ENCODE peak calls at places on chromosomes 6 and 20, in six cellular contexts. I is brain microvascular endothelial cell, X is GM12878, T is left lung, N is mammary epithelial cell, J is nephron progenitor cell. Z is an unnamed sample.

GRCh38 chr6:108562503-108562993 is 1.8 kb downstream of the FOXO3 start:
- DNase-seq in I (peak), X (no peak), T (peak), N (peak), J (peak), Z (no peak)

GRCh38 chr6:168314948-168315347 is 4.6 kb downstream of the DACT2 start:
- DNase-seq in I (no peak), X (no peak), T (no peak), N (no peak), J (peak), Z (no peak)

GRCh38 chr6:6834356-6835342 is 246.1 kb downstream of the LY86 start:
- DNase-seq in I (no peak), X (no peak), T (peak), N (peak), J (no peak), Z (no peak)

GRCh38 chr6:32107447-32107846 is 1.7 kb downstream of the TNXB start:
- DNase-seq in I (no peak), X (no peak), T (no peak), N (no peak), J (no peak), Z (no peak)

GRCh38 chr6:31821301-31822037 is 6.1 kb upstream of the HSPA1B start:
- DNase-seq in I (no peak), X (no peak), T (peak), N (peak), J (peak), Z (peak)

GRCh38 chr6:153949606-153950005 is 89.4 kb upstream of the OPRM1 start:
- DNase-seq in I (no peak), X (no peak), T (no peak), N (no peak), J (no peak), Z (no peak)

GRCh38 chr20:6533828-6534388 is 233.6 kb upstream of the BMP2 start:
- DNase-seq in I (peak), X (no peak), T (no peak), N (peak), J (no peak), Z (no peak)

GRCh38 chr6:11380549-11380948 is 148.1 kb upstream of the NEDD9 start:
- DNase-seq in I (no peak), X (no peak), T (no peak), N (no peak), J (no peak), Z (no peak)

GRCh38 chr6:108951351-108951953 is 103.2 kb downstream of the ARMC2 start:
- DNase-seq in I (no peak), X (no peak), T (no peak), N (no peak), J (no peak), Z (no peak)

GRCh38 chr6:106102034-106102433 is 15.9 kb downstream of the PRDM1 start:
- DNase-seq in I (no peak), X (peak), T (no peak), N (no peak), J (no peak), Z (no peak)

GRCh38 chr6:119079288-119079809 is 885 bp upstream of the FAM184A start:
- DNase-seq in I (peak), X (no peak), T (no peak), N (peak), J (no peak), Z (no peak)

GRCh38 chr6:22656696-22657340 is 87.5 kb downstream of the HDGFL1 start:
- DNase-seq in I (no peak), X (no peak), T (no peak), N (no peak), J (no peak), Z (no peak)

GRCh38 chr20:56391596-56392281 is at the start of gene AURKA:
- DNase-seq in I (no peak), X (no peak), T (no peak), N (no peak), J (peak), Z (no peak)

GRCh38 chr6:27168586-27169443 is 78.7 kb upstream of the PRSS16 start:
- DNase-seq in I (peak), X (no peak), T (no peak), N (peak), J (no peak), Z (no peak)

GRCh38 chr6:6725120-6725833 is 136.8 kb downstream of the LY86 start:
- DNase-seq in I (no peak), X (no peak), T (no peak), N (no peak), J (no peak), Z (no peak)

GRCh38 chr6:134732761-134733160 is 217.1 kb downstream of the ALDH8A1 start:
- DNase-seq in I (no peak), X (no peak), T (no peak), N (no peak), J (no peak), Z (no peak)

GRCh38 chr6:97925504-97925903 is 642.5 kb upstream of the MMS22L start:
- DNase-seq in I (no peak), X (no peak), T (no peak), N (no peak), J (no peak), Z (no peak)

GRCh38 chr6:83429857-83430605 is 820 bp downstream of the ME1 start:
- DNase-seq in I (peak), X (no peak), T (peak), N (peak), J (peak), Z (no peak)

GRCh38 chr6:3796396-3796795 is 44.9 kb upstream of the PXDC1 start:
- DNase-seq in I (no peak), X (no peak), T (no peak), N (peak), J (no peak), Z (no peak)

GRCh38 chr6:26268659-26269402 is 96.2 kb upstream of the BTN3A2 start:
- DNase-seq in I (no peak), X (no peak), T (no peak), N (peak), J (peak), Z (peak)

GRCh38 chr6:37807656-37808055 is 11.9 kb upstream of the ZFAND3 start:
- DNase-seq in I (no peak), X (no peak), T (no peak), N (peak), J (peak), Z (no peak)

GRCh38 chr6:25250878-25251277 is 28.3 kb upstream of the CARMIL1 start:
- DNase-seq in I (peak), X (peak), T (no peak), N (peak), J (no peak), Z (no peak)

GRCh38 chr6:24719125-24719931 is at the start of gene C6orf62:
- DNase-seq in I (peak), X (peak), T (peak), N (peak), J (peak), Z (no peak)

GRCh38 chr20:23449400-23449799 is 3.3 kb downstream of the CST11 start:
- DNase-seq in I (no peak), X (no peak), T (no peak), N (peak), J (no peak), Z (no peak)

GRCh38 chr20:38255389-38255788 is 5.1 kb downstream of the KIAA1755 start:
- DNase-seq in I (no peak), X (no peak), T (no peak), N (no peak), J (no peak), Z (no peak)

GRCh38 chr6:136226027-136226673 is 24.0 kb downstream of the MTFR2 start:
- DNase-seq in I (peak), X (no peak), T (peak), N (no peak), J (peak), Z (peak)

GRCh38 chr6:37182736-37183590 is 13.0 kb downstream of the PIM1 start:
- DNase-seq in I (no peak), X (peak), T (peak), N (no peak), J (no peak), Z (no peak)

GRCh38 chr6:122026572-122027369 is 372.7 kb upstream of the HSF2 start:
- DNase-seq in I (no peak), X (no peak), T (no peak), N (no peak), J (no peak), Z (no peak)

GRCh38 chr6:108157972-108158441 is 7.8 kb upstream of the NR2E1 start:
- DNase-seq in I (no peak), X (no peak), T (no peak), N (no peak), J (peak), Z (no peak)

GRCh38 chr6:135088818-135089809 is 34.5 kb upstream of the HBS1L start:
- DNase-seq in I (peak), X (peak), T (no peak), N (peak), J (no peak), Z (no peak)

GRCh38 chr6:15279047-15279661 is 33.3 kb downstream of the JARID2 start:
- DNase-seq in I (no peak), X (no peak), T (no peak), N (no peak), J (no peak), Z (no peak)

GRCh38 chr6:158384671-158385110 is 72.4 kb downstream of the TULP4 start:
- DNase-seq in I (no peak), X (no peak), T (no peak), N (no peak), J (no peak), Z (no peak)

GRCh38 chr6:154613137-154613676 is 102.7 kb upstream of the CNKSR3 start:
- DNase-seq in I (peak), X (no peak), T (no peak), N (peak), J (no peak), Z (no peak)

GRCh38 chr6:44004625-44005506 is 122.4 kb downstream of the MRPL14 start:
- DNase-seq in I (no peak), X (no peak), T (peak), N (no peak), J (no peak), Z (no peak)
- TF ChIP-seq CTCF in I (peak), X (peak), T (no peak), N (peak), J (no peak), Z (peak)

DNA sequence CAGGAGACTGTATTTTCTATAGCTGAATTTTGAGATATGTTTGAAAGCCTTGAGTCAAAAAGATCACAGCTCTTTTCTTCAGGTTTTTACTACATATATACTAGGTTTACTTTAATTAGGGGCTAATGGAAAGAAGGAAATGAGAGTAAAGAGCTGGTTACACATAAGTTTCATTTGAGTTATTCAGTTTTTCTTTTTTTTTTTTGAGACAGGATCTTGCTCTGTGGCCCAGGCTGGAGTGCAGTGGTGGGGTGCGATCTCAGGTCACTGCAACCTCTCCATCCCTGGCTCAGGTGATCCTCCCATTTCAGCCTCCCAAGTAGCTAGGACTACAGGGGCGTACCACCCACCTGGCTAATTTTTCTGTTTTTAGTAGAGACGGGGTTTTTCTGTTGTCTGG is 4.8 kb downstream of the ARFGEF2 start:
- DNase-seq in I (no peak), X (no peak), T (no peak), N (no peak), J (no peak), Z (no peak)
- TF ChIP-seq CTCF in I (no peak), X (no peak), T (no peak), N (no peak), J (no peak), Z (no peak)

GRCh38 chr6:161694995-161695394 is 421.1 kb upstream of the AGPAT4 start:
- DNase-seq in I (peak), X (no peak), T (no peak), N (no peak), J (no peak), Z (no peak)
- TF ChIP-seq CTCF in I (peak), X (peak), T (peak), N (peak), J (no peak), Z (peak)

GRCh38 chr6:56024931-56025330 is 149.5 kb upstream of the BMP5 start:
- DNase-seq in I (peak), X (no peak), T (no peak), N (peak), J (no peak), Z (no peak)

GRCh38 chr6:56022678-56023077 is 147.3 kb upstream of the BMP5 start:
- DNase-seq in I (no peak), X (no peak), T (no peak), N (no peak), J (no peak), Z (no peak)

GRCh38 chr6:56019973-56020372 is 144.6 kb upstream of the BMP5 start:
- DNase-seq in I (no peak), X (no peak), T (no peak), N (no peak), J (no peak), Z (no peak)

GRCh38 chr6:56023829-56024228 is 148.4 kb upstream of the BMP5 start:
- DNase-seq in I (no peak), X (no peak), T (no peak), N (no peak), J (no peak), Z (no peak)

GRCh38 chr6:56021943-56022342 is 146.6 kb upstream of the BMP5 start:
- DNase-seq in I (no peak), X (no peak), T (no peak), N (no peak), J (no peak), Z (no peak)
- TF ChIP-seq CTCF in I (peak), X (no peak), T (no peak), N (no peak), J (no peak), Z (no peak)

DNA sequence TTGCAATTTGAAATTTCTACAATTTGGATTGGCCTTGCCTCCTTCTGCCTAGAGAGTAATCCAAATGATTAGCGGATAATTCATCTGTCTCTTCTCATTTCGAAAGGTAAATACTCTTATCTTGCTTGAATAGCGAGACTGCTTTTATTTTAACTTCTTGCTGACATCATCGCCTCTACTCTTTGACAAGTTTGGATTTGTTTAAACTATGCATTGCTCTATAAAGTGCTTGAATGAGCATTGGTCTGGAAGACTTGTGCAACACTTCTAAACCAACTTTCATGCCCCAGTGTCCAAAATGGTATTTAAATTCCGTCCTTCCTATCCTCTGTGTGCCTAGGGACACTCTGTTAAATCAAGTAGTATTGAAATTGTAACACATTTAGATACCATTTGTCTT is 384.1 kb upstream of the SLC35B3 start:
- DNase-seq in I (no peak), X (no peak), T (no peak), N (peak), J (no peak), Z (no peak)
- TF ChIP-seq CTCF in I (no peak), X (no peak), T (no peak), N (no peak), J (no peak), Z (no peak)

DNA sequence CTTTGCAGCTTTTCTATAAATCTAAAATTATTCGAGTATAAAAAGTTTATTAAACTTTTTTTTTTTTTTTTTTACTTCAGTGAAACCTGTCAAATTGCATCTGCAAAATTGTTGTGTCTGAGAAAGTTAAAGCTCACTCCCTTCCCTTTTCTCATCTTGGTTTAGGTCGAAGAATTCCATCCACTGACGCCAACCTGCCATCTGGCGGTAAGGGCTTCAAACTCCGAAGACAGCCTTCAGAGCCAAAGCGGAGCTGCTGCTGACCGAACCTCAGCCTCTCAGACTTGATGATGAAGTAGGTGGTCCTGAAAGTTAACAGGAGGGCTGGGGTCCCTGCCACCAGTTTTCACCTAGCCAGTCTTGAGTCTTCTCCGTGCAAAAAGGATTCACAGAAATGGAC is 29.6 kb upstream of the VAPB start:
- DNase-seq in I (no peak), X (no peak), T (no peak), N (no peak), J (peak), Z (no peak)
- TF ChIP-seq CTCF in I (peak), X (no peak), T (no peak), N (no peak), J (peak), Z (peak)

GRCh38 chr6:165893431-165893830 is 230.4 kb upstream of the PDE10A start:
- DNase-seq in I (no peak), X (no peak), T (no peak), N (no peak), J (no peak), Z (no peak)

GRCh38 chr6:165890404-165890735 is 227.3 kb upstream of the PDE10A start:
- DNase-seq in I (no peak), X (no peak), T (no peak), N (no peak), J (no peak), Z (no peak)

GRCh38 chr6:165886169-165886568 is 223.1 kb upstream of the PDE10A start:
- DNase-seq in I (no peak), X (no peak), T (no peak), N (no peak), J (no peak), Z (no peak)

GRCh38 chr6:165891320-165891719 is 228.3 kb upstream of the PDE10A start:
- DNase-seq in I (no peak), X (no peak), T (no peak), N (no peak), J (no peak), Z (no peak)

DNA sequence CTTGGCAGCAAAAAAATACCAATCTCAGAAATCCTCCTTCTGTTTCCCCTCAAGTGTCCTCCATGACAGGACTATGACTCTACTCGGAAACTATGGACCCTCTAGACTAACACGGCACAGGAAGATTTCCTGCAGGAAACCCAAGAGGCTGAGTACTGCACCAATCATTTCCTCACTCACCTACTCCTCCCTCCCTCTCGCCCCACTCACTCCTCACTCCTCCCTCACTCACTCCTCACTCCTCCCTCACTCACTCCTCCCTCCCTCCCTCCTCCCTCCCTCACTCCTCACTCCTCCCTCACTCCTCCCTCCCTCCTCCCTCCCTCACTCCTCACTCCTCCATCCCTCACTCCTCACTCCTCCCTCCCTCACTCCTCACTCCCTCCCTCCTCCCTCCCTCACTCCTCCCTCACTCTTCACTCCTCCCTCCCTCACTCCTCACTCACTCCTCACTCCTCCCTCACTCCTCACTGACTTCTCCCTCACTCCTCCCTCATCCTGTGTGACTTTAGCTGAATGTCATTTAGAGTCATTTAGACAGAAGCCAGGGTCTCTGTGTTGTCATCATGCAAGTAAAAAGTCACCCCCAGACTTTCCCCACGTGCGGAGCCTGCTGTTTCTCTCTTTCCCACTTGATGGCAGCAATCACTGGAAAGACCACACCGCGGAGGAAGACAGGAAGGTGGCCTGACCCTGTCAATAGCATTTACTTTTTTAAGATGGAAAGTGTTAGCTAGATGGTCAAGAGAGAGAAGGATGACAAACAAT is 226.8 kb upstream of the PDE10A start:
- DNase-seq in I (peak), X (no peak), T (no peak), N (no peak), J (peak), Z (no peak)
- TF ChIP-seq CTCF in I (peak), X (peak), T (no peak), N (no peak), J (peak), Z (peak)

Z was measured in progenitor cell of endocrine pancreas.